ENCODE peak calls at places on chromosomes 6 and 20, in ten cellular contexts. I is effector memory CD8-positive, alpha-beta T cell; Z is RPMI8226; N is stimulated activated CD4-positive, alpha-beta T cell treated with anti-CD3 and anti-CD28 coated beads, Interleukin-1b, Interleukin-23, amount 100 ng/mL, for 24 hours; W is RWPE1; J is stimulated activated CD8-positive, alpha-beta memory T cell treated with anti-CD3 and anti-CD28 coated beads, Interleukin-4, amount 100 ng/mL, for 24 hours; E is NCI-H345; Q is HT1080; D is neural crest cell; S is activated CD8-positive, alpha-beta T cell treated with anti-CD3 and anti-CD28 coated beads for 36 hours. U is an unnamed sample.

GRCh38 chr6:73382462-73383113 is 12.0 kb upstream of the DDX43 start:
- DNase-seq in I (no peak), Z (no peak), N (no peak), W (no peak), J (no peak), E (no peak), Q (peak; percentile 41), D (no peak), S (no peak), U (no peak)

GRCh38 chr6:30740993-30741784 is 1.3 kb downstream of the FLOT1 start:
- DNase-seq in I (no peak), Z (no peak), N (no peak), W (no peak), J (no peak), E (no peak), Q (no peak), D (no peak), S (peak; percentile 35), U (no peak)

GRCh38 chr6:18047406-18047805 is 60.0 kb upstream of the KIF13A start:
- DNase-seq in I (no peak), Z (no peak), N (no peak), W (peak; percentile 29), J (no peak), E (no peak), Q (peak; percentile 72), D (no peak), S (no peak), U (no peak)

GRCh38 chr6:78523622-78524021 is 343.7 kb upstream of the IRAK1BP1 start:
- DNase-seq in I (no peak), Z (no peak), N (no peak), W (no peak), J (no peak), E (no peak), Q (no peak), D (no peak), S (no peak), U (no peak)

GRCh38 chr6:140393665-140394064 is 1019.2 kb upstream of the CITED2 start:
- DNase-seq in I (no peak), Z (peak; percentile 3), N (no peak), W (no peak), J (no peak), E (no peak), Q (no peak), D (no peak), S (no peak), U (no peak)

GRCh38 chr6:42817910-42818309 is 36.1 kb downstream of the BICRAL start:
- DNase-seq in I (no peak), Z (no peak), N (no peak), W (no peak), J (no peak), E (no peak), Q (no peak), D (no peak), S (no peak), U (no peak)

GRCh38 chr20:10297684-10298240 is 79.1 kb downstream of the SNAP25 start:
- DNase-seq in I (no peak), Z (no peak), N (no peak), W (no peak), J (no peak), E (no peak), Q (peak; percentile 50), D (no peak), S (no peak), U (no peak)

GRCh38 chr20:59673998-59674445 is 69.7 kb downstream of the PHACTR3 start:
- DNase-seq in I (no peak), Z (no peak), N (no peak), W (no peak), J (no peak), E (no peak), Q (no peak), D (no peak), S (no peak), U (no peak)

GRCh38 chr20:63765082-63765873 is 25.7 kb downstream of the SLC2A4RG start:
- DNase-seq in I (no peak), Z (no peak), N (no peak), W (no peak), J (no peak), E (no peak), Q (no peak), D (no peak), S (no peak), U (no peak)